ENCODE peak calls at places on chromosomes 5 and 9, in ten cellular contexts. One of them, this sample, is unnamed.

GRCh38 chr5:157486861-157487260 is 26.8 kb downstream of the NIPAL4 start:
- DNase-seq in endodermal cell: no peak
- DNase-seq in upper lobe of right lung: no peak
- DNase-seq in dorsolateral prefrontal cortex: no peak
- DNase-seq in mammary epithelial cell: no peak
- DNase-seq in coronary artery: no peak
- DNase-seq in hepatocyte: no peak
- DNase-seq in HCT116: no peak
- DNase-seq in adrenal gland: no peak
- DNase-seq in SK-N-SH: no peak
- DNase-seq in this sample: peak

GRCh38 chr9:94624621-94625020 is 14.7 kb downstream of the FBP1 start:
- DNase-seq in endodermal cell: no peak
- DNase-seq in upper lobe of right lung: no peak
- DNase-seq in dorsolateral prefrontal cortex: no peak
- DNase-seq in mammary epithelial cell: no peak
- DNase-seq in coronary artery: no peak
- DNase-seq in hepatocyte: no peak
- DNase-seq in HCT116: no peak
- DNase-seq in adrenal gland: no peak
- DNase-seq in SK-N-SH: no peak
- DNase-seq in this sample: no peak

GRCh38 chr5:72561407-72561972 is 54.3 kb upstream of the ZNF366 start:
- DNase-seq in endodermal cell: no peak
- DNase-seq in upper lobe of right lung: no peak
- DNase-seq in dorsolateral prefrontal cortex: no peak
- DNase-seq in mammary epithelial cell: peak
- DNase-seq in coronary artery: no peak
- DNase-seq in hepatocyte: no peak
- DNase-seq in HCT116: no peak
- DNase-seq in adrenal gland: no peak
- DNase-seq in SK-N-SH: no peak
- DNase-seq in this sample: no peak

GRCh38 chr9:97985058-97985861 is 2.1 kb downstream of the ANP32B start:
- DNase-seq in endodermal cell: peak
- DNase-seq in upper lobe of right lung: no peak
- DNase-seq in dorsolateral prefrontal cortex: no peak
- DNase-seq in mammary epithelial cell: peak
- DNase-seq in coronary artery: no peak
- DNase-seq in hepatocyte: no peak
- DNase-seq in HCT116: no peak
- DNase-seq in adrenal gland: no peak
- DNase-seq in SK-N-SH: no peak
- DNase-seq in this sample: peak

GRCh38 chr9:136047076-136047774 is 47.9 kb downstream of the NACC2 start:
- DNase-seq in endodermal cell: peak
- DNase-seq in upper lobe of right lung: peak
- DNase-seq in dorsolateral prefrontal cortex: no peak
- DNase-seq in mammary epithelial cell: no peak
- DNase-seq in coronary artery: no peak
- DNase-seq in hepatocyte: no peak
- DNase-seq in HCT116: no peak
- DNase-seq in adrenal gland: no peak
- DNase-seq in SK-N-SH: no peak
- DNase-seq in this sample: no peak

GRCh38 chr5:16886793-16887345 is 49.2 kb downstream of the MYO10 start:
- DNase-seq in endodermal cell: no peak
- DNase-seq in upper lobe of right lung: no peak
- DNase-seq in dorsolateral prefrontal cortex: no peak
- DNase-seq in mammary epithelial cell: no peak
- DNase-seq in coronary artery: no peak
- DNase-seq in hepatocyte: no peak
- DNase-seq in HCT116: no peak
- DNase-seq in adrenal gland: no peak
- DNase-seq in SK-N-SH: no peak
- DNase-seq in this sample: no peak

GRCh38 chr5:180069589-180070247 is 1.8 kb downstream of the RNF130 start:
- DNase-seq in endodermal cell: peak
- DNase-seq in upper lobe of right lung: no peak
- DNase-seq in dorsolateral prefrontal cortex: peak
- DNase-seq in mammary epithelial cell: no peak
- DNase-seq in coronary artery: no peak
- DNase-seq in hepatocyte: no peak
- DNase-seq in HCT116: no peak
- DNase-seq in adrenal gland: peak
- DNase-seq in SK-N-SH: no peak
- DNase-seq in this sample: peak

GRCh38 chr5:83244516-83244915 is 167.2 kb downstream of the XRCC4 start:
- DNase-seq in endodermal cell: no peak
- DNase-seq in upper lobe of right lung: no peak
- DNase-seq in dorsolateral prefrontal cortex: no peak
- DNase-seq in mammary epithelial cell: peak
- DNase-seq in coronary artery: no peak
- DNase-seq in hepatocyte: no peak
- DNase-seq in HCT116: no peak
- DNase-seq in adrenal gland: no peak
- DNase-seq in SK-N-SH: no peak
- DNase-seq in this sample: no peak

GRCh38 chr9:76542360-76542759 is 83.4 kb downstream of the GCNT1 start:
- DNase-seq in endodermal cell: no peak
- DNase-seq in upper lobe of right lung: no peak
- DNase-seq in dorsolateral prefrontal cortex: no peak
- DNase-seq in mammary epithelial cell: no peak
- DNase-seq in coronary artery: no peak
- DNase-seq in hepatocyte: no peak
- DNase-seq in HCT116: no peak
- DNase-seq in adrenal gland: no peak
- DNase-seq in SK-N-SH: no peak
- DNase-seq in this sample: peak

GRCh38 chr9:114369567-114370240 is 18.1 kb downstream of the AKNA start:
- DNase-seq in endodermal cell: no peak
- DNase-seq in upper lobe of right lung: peak
- DNase-seq in dorsolateral prefrontal cortex: no peak
- DNase-seq in mammary epithelial cell: no peak
- DNase-seq in coronary artery: no peak
- DNase-seq in hepatocyte: no peak
- DNase-seq in HCT116: no peak
- DNase-seq in adrenal gland: no peak
- DNase-seq in SK-N-SH: no peak
- DNase-seq in this sample: no peak

GRCh38 chr9:15018238-15018637 is 108.0 kb upstream of the FREM1 start:
- DNase-seq in endodermal cell: peak
- DNase-seq in upper lobe of right lung: no peak
- DNase-seq in dorsolateral prefrontal cortex: no peak
- DNase-seq in mammary epithelial cell: no peak
- DNase-seq in coronary artery: no peak
- DNase-seq in hepatocyte: peak
- DNase-seq in HCT116: no peak
- DNase-seq in adrenal gland: no peak
- DNase-seq in SK-N-SH: no peak
- DNase-seq in this sample: no peak

DNA sequence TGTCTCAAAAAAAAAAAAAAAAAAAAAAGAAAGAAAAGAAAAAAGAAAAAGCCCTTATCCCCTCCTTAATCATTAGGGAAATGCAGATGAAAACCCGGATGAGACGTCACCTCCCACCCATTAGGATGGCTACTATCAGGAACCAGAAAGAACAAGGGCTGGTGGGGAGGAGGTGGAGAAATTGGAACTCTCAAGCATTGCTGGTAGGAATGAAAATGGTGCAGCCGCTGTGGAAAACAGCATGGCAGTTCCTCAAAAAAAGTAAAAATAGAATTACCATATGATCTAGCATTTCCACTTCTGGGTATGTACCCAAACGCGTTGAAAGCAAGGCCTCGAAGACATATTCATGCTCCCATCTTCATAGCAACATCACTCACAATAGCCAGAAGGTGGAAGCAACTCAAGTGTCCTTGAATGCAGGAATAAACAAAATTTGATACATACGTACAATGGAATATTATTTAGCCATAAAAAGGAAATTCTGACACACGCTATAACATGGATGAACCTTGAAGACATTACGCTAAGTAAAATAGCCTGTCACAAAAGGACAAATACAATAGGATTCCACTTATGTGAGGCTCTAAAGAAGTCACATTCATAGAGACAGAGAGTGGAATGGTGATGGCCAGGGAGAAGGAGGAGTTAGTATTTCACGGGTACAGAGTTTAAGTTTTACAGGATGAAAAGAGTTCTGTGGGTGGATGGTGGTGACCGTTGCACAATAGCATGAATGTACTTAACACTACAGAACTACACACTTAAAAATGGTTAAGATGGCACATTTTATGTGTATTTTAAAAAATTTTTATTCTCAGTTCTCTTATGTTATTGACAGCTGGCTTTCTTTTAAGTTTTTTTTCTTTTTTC is 166.8 kb upstream of the IER5L start:
- DNase-seq in endodermal cell: no peak
- DNase-seq in upper lobe of right lung: no peak
- DNase-seq in dorsolateral prefrontal cortex: no peak
- DNase-seq in mammary epithelial cell: no peak
- DNase-seq in coronary artery: no peak
- DNase-seq in hepatocyte: no peak
- DNase-seq in HCT116: no peak
- DNase-seq in adrenal gland: peak
- DNase-seq in SK-N-SH: no peak
- DNase-seq in this sample: no peak
- H3K27ac ChIP-seq in endodermal cell: no peak
- H3K27ac ChIP-seq in upper lobe of right lung: peak
- H3K27ac ChIP-seq in dorsolateral prefrontal cortex: peak
- H3K27ac ChIP-seq in mammary epithelial cell: no peak
- H3K27ac ChIP-seq in coronary artery: no peak
- H3K27ac ChIP-seq in hepatocyte: peak
- H3K27ac ChIP-seq in HCT116: peak
- H3K27ac ChIP-seq in adrenal gland: no peak
- H3K27ac ChIP-seq in SK-N-SH: no peak
- H3K27ac ChIP-seq in this sample: no peak

GRCh38 chr5:127077346-127077745 is 4.0 kb upstream of the C5orf63 start:
- DNase-seq in endodermal cell: no peak
- DNase-seq in upper lobe of right lung: no peak
- DNase-seq in dorsolateral prefrontal cortex: no peak
- DNase-seq in mammary epithelial cell: no peak
- DNase-seq in coronary artery: no peak
- DNase-seq in hepatocyte: no peak
- DNase-seq in HCT116: no peak
- DNase-seq in adrenal gland: no peak
- DNase-seq in SK-N-SH: no peak
- DNase-seq in this sample: no peak
- H3K27ac ChIP-seq in endodermal cell: no peak
- H3K27ac ChIP-seq in upper lobe of right lung: no peak
- H3K27ac ChIP-seq in dorsolateral prefrontal cortex: no peak
- H3K27ac ChIP-seq in mammary epithelial cell: no peak
- H3K27ac ChIP-seq in coronary artery: no peak
- H3K27ac ChIP-seq in hepatocyte: peak
- H3K27ac ChIP-seq in HCT116: no peak
- H3K27ac ChIP-seq in adrenal gland: no peak
- H3K27ac ChIP-seq in SK-N-SH: no peak
- H3K27ac ChIP-seq in this sample: no peak

GRCh38 chr5:170614071-170614490 is 110.3 kb downstream of the KCNIP1 start:
- DNase-seq in endodermal cell: peak
- DNase-seq in upper lobe of right lung: peak
- DNase-seq in dorsolateral prefrontal cortex: no peak
- DNase-seq in mammary epithelial cell: no peak
- DNase-seq in coronary artery: no peak
- DNase-seq in hepatocyte: no peak
- DNase-seq in HCT116: no peak
- DNase-seq in adrenal gland: no peak
- DNase-seq in SK-N-SH: peak
- DNase-seq in this sample: no peak
- H3K27ac ChIP-seq in endodermal cell: no peak
- H3K27ac ChIP-seq in upper lobe of right lung: no peak
- H3K27ac ChIP-seq in dorsolateral prefrontal cortex: no peak
- H3K27ac ChIP-seq in mammary epithelial cell: no peak
- H3K27ac ChIP-seq in coronary artery: no peak
- H3K27ac ChIP-seq in hepatocyte: no peak
- H3K27ac ChIP-seq in HCT116: no peak
- H3K27ac ChIP-seq in adrenal gland: no peak
- H3K27ac ChIP-seq in SK-N-SH: peak
- H3K27ac ChIP-seq in this sample: no peak

GRCh38 chr5:54469655-54470054 is 14.2 kb downstream of the HSPB3 start:
- DNase-seq in endodermal cell: no peak
- DNase-seq in upper lobe of right lung: no peak
- DNase-seq in dorsolateral prefrontal cortex: no peak
- DNase-seq in mammary epithelial cell: no peak
- DNase-seq in coronary artery: no peak
- DNase-seq in hepatocyte: no peak
- DNase-seq in HCT116: no peak
- DNase-seq in adrenal gland: peak
- DNase-seq in SK-N-SH: no peak
- DNase-seq in this sample: no peak
- H3K27ac ChIP-seq in endodermal cell: no peak
- H3K27ac ChIP-seq in upper lobe of right lung: peak
- H3K27ac ChIP-seq in dorsolateral prefrontal cortex: no peak
- H3K27ac ChIP-seq in mammary epithelial cell: no peak
- H3K27ac ChIP-seq in coronary artery: peak
- H3K27ac ChIP-seq in hepatocyte: peak
- H3K27ac ChIP-seq in HCT116: no peak
- H3K27ac ChIP-seq in adrenal gland: peak
- H3K27ac ChIP-seq in SK-N-SH: peak
- H3K27ac ChIP-seq in this sample: no peak

GRCh38 chr5:159497221-159497620 is 166.9 kb upstream of the IL12B start:
- DNase-seq in endodermal cell: peak
- DNase-seq in upper lobe of right lung: no peak
- DNase-seq in dorsolateral prefrontal cortex: no peak
- DNase-seq in mammary epithelial cell: no peak
- DNase-seq in coronary artery: no peak
- DNase-seq in hepatocyte: no peak
- DNase-seq in HCT116: no peak
- DNase-seq in adrenal gland: no peak
- DNase-seq in SK-N-SH: peak
- DNase-seq in this sample: no peak

GRCh38 chr5:159496773-159497172 is 166.5 kb upstream of the IL12B start:
- DNase-seq in endodermal cell: no peak
- DNase-seq in upper lobe of right lung: no peak
- DNase-seq in dorsolateral prefrontal cortex: no peak
- DNase-seq in mammary epithelial cell: no peak
- DNase-seq in coronary artery: no peak
- DNase-seq in hepatocyte: no peak
- DNase-seq in HCT116: no peak
- DNase-seq in adrenal gland: no peak
- DNase-seq in SK-N-SH: no peak
- DNase-seq in this sample: no peak
- H3K27ac ChIP-seq in endodermal cell: no peak
- H3K27ac ChIP-seq in upper lobe of right lung: no peak
- H3K27ac ChIP-seq in dorsolateral prefrontal cortex: no peak
- H3K27ac ChIP-seq in mammary epithelial cell: no peak
- H3K27ac ChIP-seq in coronary artery: no peak
- H3K27ac ChIP-seq in hepatocyte: no peak
- H3K27ac ChIP-seq in HCT116: no peak
- H3K27ac ChIP-seq in adrenal gland: no peak
- H3K27ac ChIP-seq in SK-N-SH: no peak
- H3K27ac ChIP-seq in this sample: no peak

DNA sequence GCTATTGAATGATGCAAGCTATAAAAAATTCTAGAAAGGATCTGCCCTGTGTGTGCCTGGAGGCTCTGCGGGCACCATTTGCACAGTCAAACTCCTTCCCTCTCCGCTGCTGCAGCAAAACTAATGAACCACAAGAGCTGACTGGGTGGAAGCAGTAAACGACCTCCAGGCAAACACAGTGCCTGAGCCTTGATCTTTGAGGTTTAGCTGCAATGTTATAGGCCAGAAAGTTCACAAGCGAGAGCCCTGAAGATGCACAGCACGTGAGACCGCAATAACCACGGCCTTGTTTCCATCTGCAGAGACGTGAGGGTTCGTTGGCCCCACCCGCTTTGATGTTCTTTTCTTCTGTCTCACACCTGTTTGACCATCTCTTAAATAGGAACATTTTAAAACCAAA is 69.2 kb upstream of the S1PR3 start:
- DNase-seq in endodermal cell: no peak
- DNase-seq in upper lobe of right lung: no peak
- DNase-seq in dorsolateral prefrontal cortex: no peak
- DNase-seq in mammary epithelial cell: no peak
- DNase-seq in coronary artery: no peak
- DNase-seq in hepatocyte: no peak
- DNase-seq in HCT116: no peak
- DNase-seq in adrenal gland: no peak
- DNase-seq in SK-N-SH: no peak
- DNase-seq in this sample: no peak
- H3K27ac ChIP-seq in endodermal cell: no peak
- H3K27ac ChIP-seq in upper lobe of right lung: no peak
- H3K27ac ChIP-seq in dorsolateral prefrontal cortex: no peak
- H3K27ac ChIP-seq in mammary epithelial cell: no peak
- H3K27ac ChIP-seq in coronary artery: no peak
- H3K27ac ChIP-seq in hepatocyte: no peak
- H3K27ac ChIP-seq in HCT116: no peak
- H3K27ac ChIP-seq in adrenal gland: no peak
- H3K27ac ChIP-seq in SK-N-SH: no peak
- H3K27ac ChIP-seq in this sample: no peak

This sample was measured in WERI-Rb-1.